ENCODE peak calls at places on chromosome 5, in ten cellular contexts. One of them, this sample, is unnamed.

GRCh38 chr5:103523319-103523718 is 39.3 kb downstream of the NUDT12 start:
- DNase-seq in HL-60: no peak
- DNase-seq in endothelial cell of umbilical vein: no peak
- DNase-seq in GM12878: no peak
- DNase-seq in stomach: no peak
- DNase-seq in GM23338: no peak
- DNase-seq in sigmoid colon: no peak
- DNase-seq in spleen: no peak
- DNase-seq in breast epithelium: no peak
- DNase-seq in transverse colon: peak
- DNase-seq in this sample: no peak

GRCh38 chr5:170338933-170339779 is 41.6 kb upstream of the LCP2 start:
- DNase-seq in HL-60: no peak
- DNase-seq in endothelial cell of umbilical vein: no peak
- DNase-seq in GM12878: no peak
- DNase-seq in stomach: peak
- DNase-seq in GM23338: peak
- DNase-seq in sigmoid colon: peak
- DNase-seq in spleen: peak
- DNase-seq in breast epithelium: no peak
- DNase-seq in transverse colon: peak
- DNase-seq in this sample: no peak

GRCh38 chr5:157613385-157614245 is 38.0 kb upstream of the ADAM19 start:
- DNase-seq in HL-60: no peak
- DNase-seq in endothelial cell of umbilical vein: no peak
- DNase-seq in GM12878: no peak
- DNase-seq in stomach: no peak
- DNase-seq in GM23338: no peak
- DNase-seq in sigmoid colon: no peak
- DNase-seq in spleen: no peak
- DNase-seq in breast epithelium: no peak
- DNase-seq in transverse colon: no peak
- DNase-seq in this sample: no peak

GRCh38 chr5:42579320-42579719 is 156.1 kb downstream of the GHR start:
- DNase-seq in HL-60: no peak
- DNase-seq in endothelial cell of umbilical vein: no peak
- DNase-seq in GM12878: no peak
- DNase-seq in stomach: no peak
- DNase-seq in GM23338: no peak
- DNase-seq in sigmoid colon: no peak
- DNase-seq in spleen: no peak
- DNase-seq in breast epithelium: no peak
- DNase-seq in transverse colon: no peak
- DNase-seq in this sample: no peak

GRCh38 chr5:72848474-72849428 is 32.3 kb downstream of the TNPO1 start:
- DNase-seq in HL-60: no peak
- DNase-seq in endothelial cell of umbilical vein: peak
- DNase-seq in GM12878: peak
- DNase-seq in stomach: peak
- DNase-seq in GM23338: peak
- DNase-seq in sigmoid colon: peak
- DNase-seq in spleen: peak
- DNase-seq in breast epithelium: no peak
- DNase-seq in transverse colon: peak
- DNase-seq in this sample: peak

GRCh38 chr5:73067213-73067612 is 53.2 kb upstream of the TMEM171 start:
- DNase-seq in HL-60: no peak
- DNase-seq in endothelial cell of umbilical vein: peak
- DNase-seq in GM12878: no peak
- DNase-seq in stomach: no peak
- DNase-seq in GM23338: no peak
- DNase-seq in sigmoid colon: no peak
- DNase-seq in spleen: no peak
- DNase-seq in breast epithelium: no peak
- DNase-seq in transverse colon: no peak
- DNase-seq in this sample: no peak

GRCh38 chr5:54254482-54255198 is 55.7 kb downstream of the ARL15 start:
- DNase-seq in HL-60: no peak
- DNase-seq in endothelial cell of umbilical vein: peak
- DNase-seq in GM12878: no peak
- DNase-seq in stomach: no peak
- DNase-seq in GM23338: peak
- DNase-seq in sigmoid colon: no peak
- DNase-seq in spleen: no peak
- DNase-seq in breast epithelium: no peak
- DNase-seq in transverse colon: no peak
- DNase-seq in this sample: no peak

GRCh38 chr5:125868035-125868434 is 555.2 kb upstream of the GRAMD2B start:
- DNase-seq in HL-60: no peak
- DNase-seq in endothelial cell of umbilical vein: no peak
- DNase-seq in GM12878: no peak
- DNase-seq in stomach: no peak
- DNase-seq in GM23338: no peak
- DNase-seq in sigmoid colon: no peak
- DNase-seq in spleen: no peak
- DNase-seq in breast epithelium: no peak
- DNase-seq in transverse colon: no peak
- DNase-seq in this sample: no peak

GRCh38 chr5:80960531-80961375 is 590 bp downstream of the RASGRF2 start:
- DNase-seq in HL-60: no peak
- DNase-seq in endothelial cell of umbilical vein: peak
- DNase-seq in GM12878: no peak
- DNase-seq in stomach: no peak
- DNase-seq in GM23338: peak
- DNase-seq in sigmoid colon: no peak
- DNase-seq in spleen: peak
- DNase-seq in breast epithelium: no peak
- DNase-seq in transverse colon: peak
- DNase-seq in this sample: no peak

GRCh38 chr5:33772276-33772990 is 119.4 kb downstream of the ADAMTS12 start:
- DNase-seq in HL-60: no peak
- DNase-seq in endothelial cell of umbilical vein: no peak
- DNase-seq in GM12878: no peak
- DNase-seq in stomach: no peak
- DNase-seq in GM23338: no peak
- DNase-seq in sigmoid colon: no peak
- DNase-seq in spleen: no peak
- DNase-seq in breast epithelium: no peak
- DNase-seq in transverse colon: no peak
- DNase-seq in this sample: no peak

GRCh38 chr5:67300321-67300720 is 103.7 kb upstream of the CD180 start:
- DNase-seq in HL-60: no peak
- DNase-seq in endothelial cell of umbilical vein: no peak
- DNase-seq in GM12878: no peak
- DNase-seq in stomach: no peak
- DNase-seq in GM23338: no peak
- DNase-seq in sigmoid colon: no peak
- DNase-seq in spleen: no peak
- DNase-seq in breast epithelium: no peak
- DNase-seq in transverse colon: no peak
- DNase-seq in this sample: no peak

GRCh38 chr5:65184780-65185179 is 296.9 kb downstream of the ADAMTS6 start:
- DNase-seq in HL-60: no peak
- DNase-seq in endothelial cell of umbilical vein: no peak
- DNase-seq in GM12878: no peak
- DNase-seq in stomach: no peak
- DNase-seq in GM23338: peak
- DNase-seq in sigmoid colon: no peak
- DNase-seq in spleen: no peak
- DNase-seq in breast epithelium: no peak
- DNase-seq in transverse colon: no peak
- DNase-seq in this sample: no peak

GRCh38 chr5:169641253-169641652 is 4.2 kb downstream of the DOCK2 start:
- DNase-seq in HL-60: no peak
- DNase-seq in endothelial cell of umbilical vein: peak
- DNase-seq in GM12878: no peak
- DNase-seq in stomach: no peak
- DNase-seq in GM23338: peak
- DNase-seq in sigmoid colon: no peak
- DNase-seq in spleen: no peak
- DNase-seq in breast epithelium: no peak
- DNase-seq in transverse colon: no peak
- DNase-seq in this sample: no peak

GRCh38 chr5:169003721-169004481 is 297.0 kb downstream of the SLIT3 start:
- DNase-seq in HL-60: no peak
- DNase-seq in endothelial cell of umbilical vein: no peak
- DNase-seq in GM12878: no peak
- DNase-seq in stomach: peak
- DNase-seq in GM23338: peak
- DNase-seq in sigmoid colon: no peak
- DNase-seq in spleen: no peak
- DNase-seq in breast epithelium: no peak
- DNase-seq in transverse colon: no peak
- DNase-seq in this sample: no peak

GRCh38 chr5:42570946-42571625 is 147.8 kb downstream of the GHR start:
- DNase-seq in HL-60: no peak
- DNase-seq in endothelial cell of umbilical vein: no peak
- DNase-seq in GM12878: no peak
- DNase-seq in stomach: no peak
- DNase-seq in GM23338: no peak
- DNase-seq in sigmoid colon: no peak
- DNase-seq in spleen: no peak
- DNase-seq in breast epithelium: no peak
- DNase-seq in transverse colon: no peak
- DNase-seq in this sample: no peak

DNA sequence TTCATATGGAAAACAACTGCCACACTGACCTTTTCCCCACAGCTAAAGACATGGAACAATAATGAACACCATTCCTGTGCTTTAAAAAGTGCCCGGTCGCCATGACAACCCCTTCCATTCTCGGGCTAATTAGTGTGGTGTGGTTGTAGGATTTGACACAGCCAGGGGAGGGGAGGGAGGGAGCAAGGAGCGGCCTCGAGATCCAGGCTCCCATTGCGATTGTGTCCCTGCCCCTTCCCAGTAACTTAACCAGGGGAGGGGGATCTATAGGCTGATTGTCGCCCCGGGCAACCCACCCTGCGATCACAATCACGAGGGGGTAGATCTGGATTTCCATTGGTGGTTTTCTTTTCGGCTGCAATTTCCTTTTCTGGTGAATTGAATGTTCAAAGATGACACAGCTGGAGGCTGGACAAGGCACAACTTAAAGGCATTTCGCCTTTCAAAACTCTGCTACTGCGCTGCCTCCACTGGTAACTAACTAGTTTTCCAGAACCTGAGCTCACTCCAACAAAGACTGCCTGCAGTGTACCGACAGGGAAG is 96.7 kb upstream of the RETREG1 start:
- DNase-seq in HL-60: no peak
- DNase-seq in endothelial cell of umbilical vein: peak
- DNase-seq in GM12878: no peak
- DNase-seq in stomach: no peak
- DNase-seq in GM23338: peak
- DNase-seq in sigmoid colon: no peak
- DNase-seq in spleen: no peak
- DNase-seq in breast epithelium: no peak
- DNase-seq in transverse colon: peak
- DNase-seq in this sample: no peak
- TF ChIP-seq CTCF in HL-60: no peak
- TF ChIP-seq CTCF in endothelial cell of umbilical vein: no peak
- TF ChIP-seq CTCF in GM12878: no peak
- TF ChIP-seq CTCF in stomach: no peak
- TF ChIP-seq CTCF in GM23338: no peak
- TF ChIP-seq CTCF in sigmoid colon: no peak
- TF ChIP-seq CTCF in spleen: no peak
- TF ChIP-seq CTCF in breast epithelium: no peak
- TF ChIP-seq CTCF in transverse colon: no peak
- TF ChIP-seq CTCF in this sample: no peak

GRCh38 chr5:14316471-14316870 is 173.3 kb downstream of the TRIO start:
- DNase-seq in HL-60: no peak
- DNase-seq in endothelial cell of umbilical vein: no peak
- DNase-seq in GM12878: no peak
- DNase-seq in stomach: no peak
- DNase-seq in GM23338: no peak
- DNase-seq in sigmoid colon: no peak
- DNase-seq in spleen: no peak
- DNase-seq in breast epithelium: no peak
- DNase-seq in transverse colon: no peak
- DNase-seq in this sample: no peak
- TF ChIP-seq POLR2AphosphoS5 in HL-60: no peak
- TF ChIP-seq POLR2AphosphoS5 in endothelial cell of umbilical vein: no peak
- TF ChIP-seq POLR2AphosphoS5 in GM12878: no peak
- TF ChIP-seq POLR2AphosphoS5 in stomach: no peak
- TF ChIP-seq POLR2AphosphoS5 in GM23338: no peak
- TF ChIP-seq POLR2AphosphoS5 in sigmoid colon: no peak
- TF ChIP-seq POLR2AphosphoS5 in spleen: peak
- TF ChIP-seq POLR2AphosphoS5 in breast epithelium: no peak
- TF ChIP-seq POLR2AphosphoS5 in transverse colon: no peak
- TF ChIP-seq POLR2AphosphoS5 in this sample: no peak

DNA sequence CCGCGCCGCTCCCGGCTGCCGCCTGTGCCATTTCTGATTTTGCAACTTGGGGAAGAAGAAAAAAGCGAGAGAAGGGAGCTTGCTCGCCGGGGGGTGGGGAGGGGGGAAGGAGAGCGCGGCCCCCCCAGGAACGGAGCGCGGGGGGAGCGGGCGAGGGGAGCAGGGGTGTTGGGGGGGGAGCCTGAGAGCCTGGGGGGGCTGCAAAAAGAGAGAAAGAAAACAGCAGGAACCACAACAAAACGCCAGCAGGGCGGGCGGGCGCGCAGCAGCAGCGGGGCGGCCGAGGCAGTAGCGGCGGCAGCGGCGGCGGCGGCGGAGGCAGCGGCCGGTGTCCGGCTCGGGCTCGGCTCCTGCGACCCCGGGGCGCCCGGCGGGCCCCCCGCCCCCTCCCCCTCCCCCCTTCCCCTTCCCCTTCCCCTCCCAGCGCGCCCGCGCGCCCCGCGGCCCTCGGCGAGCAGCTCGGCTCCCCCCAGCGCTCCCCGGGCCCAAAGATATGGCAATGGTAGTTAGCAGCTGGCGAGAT is 1.6 kb downstream of the NR2F1 start:
- DNase-seq in HL-60: no peak
- DNase-seq in endothelial cell of umbilical vein: no peak
- DNase-seq in GM12878: no peak
- DNase-seq in stomach: no peak
- DNase-seq in GM23338: peak
- DNase-seq in sigmoid colon: no peak
- DNase-seq in spleen: no peak
- DNase-seq in breast epithelium: no peak
- DNase-seq in transverse colon: no peak
- DNase-seq in this sample: no peak
- H3K27ac ChIP-seq in HL-60: no peak
- H3K27ac ChIP-seq in endothelial cell of umbilical vein: peak
- H3K27ac ChIP-seq in GM12878: no peak
- H3K27ac ChIP-seq in stomach: peak
- H3K27ac ChIP-seq in GM23338: no peak
- H3K27ac ChIP-seq in sigmoid colon: peak
- H3K27ac ChIP-seq in spleen: peak
- H3K27ac ChIP-seq in breast epithelium: peak
- H3K27ac ChIP-seq in transverse colon: peak
- H3K27ac ChIP-seq in this sample: no peak

DNA sequence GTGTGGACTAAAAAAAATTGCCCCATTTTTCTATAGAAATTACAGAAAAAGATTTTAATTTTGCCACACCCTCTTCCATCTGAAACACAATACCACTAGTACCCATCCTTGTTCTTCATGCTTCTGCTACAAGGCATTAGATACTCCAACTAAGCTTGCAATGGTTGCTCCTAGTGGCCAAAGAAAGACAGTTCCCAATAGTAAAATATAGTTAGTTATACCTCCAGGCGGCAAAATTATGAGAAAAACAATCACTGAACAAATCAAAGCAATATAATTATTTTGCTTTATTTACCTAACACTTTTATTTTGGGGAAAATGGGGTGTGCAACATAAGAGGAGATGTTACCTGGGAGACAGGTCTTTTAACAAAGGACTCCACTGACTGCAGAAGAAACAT is 101.2 kb downstream of the RAPGEF6 start:
- DNase-seq in HL-60: no peak
- DNase-seq in endothelial cell of umbilical vein: no peak
- DNase-seq in GM12878: no peak
- DNase-seq in stomach: no peak
- DNase-seq in GM23338: peak
- DNase-seq in sigmoid colon: no peak
- DNase-seq in spleen: no peak
- DNase-seq in breast epithelium: no peak
- DNase-seq in transverse colon: no peak
- DNase-seq in this sample: no peak
- TF ChIP-seq CTCF in HL-60: no peak
- TF ChIP-seq CTCF in endothelial cell of umbilical vein: peak
- TF ChIP-seq CTCF in GM12878: no peak
- TF ChIP-seq CTCF in stomach: no peak
- TF ChIP-seq CTCF in GM23338: peak
- TF ChIP-seq CTCF in sigmoid colon: no peak
- TF ChIP-seq CTCF in spleen: peak
- TF ChIP-seq CTCF in breast epithelium: peak
- TF ChIP-seq CTCF in transverse colon: no peak
- TF ChIP-seq CTCF in this sample: no peak

This sample was measured in suprapubic skin.